ENCODE peak calls at places on chromosomes 3 and 15, in ten cellular contexts. U is heart right ventricle; Z is activated CD4-positive, alpha-beta T cell treated with anti-CD3 and anti-CD28 coated beads, Interleukin-2, amount 50 U/mL, for 24 hours; B is activated T-cell treated with anti-CD3 and anti-CD28 coated beads for 24 hours; D is psoas muscle; G is CD8-positive, alpha-beta memory T cell; H is neural progenitor cell; M is H4; R is mesenteric fat pad; Q is nucleus accumbens. T is an unnamed sample.

GRCh38 chr3:70726966-70727365 is 414.5 kb upstream of the MDFIC2 start:
- DNase-seq in D (no peak), H (no peak), Q (no peak), M (peak), R (no peak), B (no peak), U (no peak), G (no peak), Z (no peak), T (no peak)

GRCh38 chr3:177824190-177824786 is 627.0 kb upstream of the TBL1XR1 start:
- DNase-seq in B (no peak), U (peak), Z (no peak), H (peak), R (no peak), G (no peak), Q (no peak), D (peak), M (peak), T (peak)

GRCh38 chr15:71485094-71485693 is 325.2 kb upstream of the NR2E3 start:
- DNase-seq in R (no peak), M (no peak), G (no peak), B (no peak), Z (no peak), H (peak), U (no peak), Q (no peak), D (no peak), T (no peak)

GRCh38 chr3:150232992-150233451 is 175.1 kb upstream of the TSC22D2 start:
- DNase-seq in G (no peak), B (no peak), U (peak), M (no peak), Q (no peak), Z (no peak), R (no peak), D (no peak), H (no peak), T (no peak)

GRCh38 chr3:195012100-195012499 is 258.9 kb downstream of the XXYLT1 start:
- DNase-seq in R (no peak), H (no peak), Z (no peak), G (no peak), B (no peak), D (no peak), U (no peak), M (no peak), Q (no peak), T (no peak)

GRCh38 chr3:55899887-55900286 is 412.8 kb upstream of the WNT5A start:
- DNase-seq in H (peak), G (no peak), R (no peak), U (no peak), D (no peak), B (no peak), M (no peak), Q (no peak), Z (no peak), T (no peak)

GRCh38 chr15:28017423-28017924 is 81.6 kb downstream of the OCA2 start:
- DNase-seq in R (peak), G (no peak), Q (peak), B (no peak), M (no peak), Z (no peak), U (no peak), D (no peak), H (peak), T (peak)

GRCh38 chr3:81760215-81760614 is 1.2 kb downstream of the GBE1 start:
- DNase-seq in U (no peak), H (no peak), G (no peak), M (no peak), D (no peak), Z (no peak), Q (no peak), B (no peak), R (no peak), T (no peak)

GRCh38 chr3:123757281-123757940 is 126.7 kb downstream of the MYLK start:
- DNase-seq in H (no peak), U (peak), Q (peak), M (peak), R (no peak), Z (no peak), B (no peak), G (no peak), D (peak), T (peak)

GRCh38 chr15:98000249-98001203 is 40.0 kb downstream of the ARRDC4 start:
- DNase-seq in Z (no peak), Q (no peak), H (no peak), B (no peak), M (peak), G (no peak), R (no peak), U (no peak), D (no peak), T (no peak)

GRCh38 chr15:90184119-90184785 is 16.9 kb upstream of the SEMA4B start:
- DNase-seq in H (no peak), D (peak), Z (no peak), G (no peak), B (no peak), M (peak), U (peak), R (no peak), Q (no peak), T (peak)

GRCh38 chr3:4849739-4850138 is 129.5 kb upstream of the BHLHE40 start:
- DNase-seq in Q (no peak), M (no peak), H (no peak), D (no peak), U (no peak), G (no peak), Z (no peak), R (no peak), B (no peak), T (no peak)

GRCh38 chr3:125440559-125440955 is 65.4 kb upstream of the ZNF148 start:
- DNase-seq in H (no peak), M (no peak), Q (no peak), D (no peak), B (no peak), R (no peak), Z (no peak), G (no peak), U (no peak), T (no peak)

GRCh38 chr3:67804089-67804488 is 149.7 kb upstream of the SUCLG2 start:
- DNase-seq in R (no peak), Z (no peak), B (no peak), M (no peak), H (no peak), U (no peak), Q (no peak), D (no peak), G (no peak), T (no peak)

GRCh38 chr3:58963928-58964497 is 85.8 kb downstream of the CFAP20DC start:
- DNase-seq in B (no peak), G (no peak), U (no peak), R (no peak), Z (no peak), M (no peak), D (no peak), H (no peak), Q (no peak), T (no peak)

GRCh38 chr3:138219255-138219654 is 32.2 kb downstream of the ARMC8 start:
- DNase-seq in M (no peak), H (no peak), Z (no peak), R (no peak), B (no peak), G (no peak), U (no peak), D (no peak), Q (no peak), T (no peak)

GRCh38 chr3:186826316-186826977 is 16.1 kb upstream of the ADIPOQ start:
- DNase-seq in Z (no peak), G (no peak), B (no peak), H (peak), D (no peak), U (no peak), Q (no peak), R (no peak), M (no peak), T (no peak)

GRCh38 chr3:65348596-65348995 is 660.8 kb upstream of the ADAMTS9 start:
- DNase-seq in G (no peak), Q (no peak), M (peak), R (no peak), D (no peak), Z (no peak), B (no peak), H (no peak), U (no peak), T (no peak)

GRCh38 chr15:43775411-43775965 is 1.3 kb downstream of the ELL3 start:
- DNase-seq in M (peak), G (no peak), R (no peak), Z (no peak), U (no peak), D (peak), H (peak), Q (no peak), B (no peak), T (no peak)

GRCh38 chr15:42605281-42605744 is 29.9 kb downstream of the STARD9 start:
- DNase-seq in G (no peak), Z (no peak), M (no peak), Q (no peak), D (no peak), U (peak), B (no peak), R (no peak), H (no peak), T (no peak)

T was measured in vagina.